ENCODE peak calls at places on chromosome 3, in six cellular contexts. F, V, X, R, D and W are unnamed samples. For H3K9me3, the result is how much of the 10 kb centered on the place peaks cover.

GRCh38 chr3:142796823-142797222 is 73.0 kb downstream of the TRPC1 start:
- DNase-seq in V (no peak), F (no peak), R (no peak), X (no peak), D (no peak), W (no peak)

GRCh38 chr3:52121813-52122212 is 32.4 kb downstream of the POC1A start:
- DNase-seq in D (no peak), F (no peak), R (no peak), V (no peak), X (no peak), W (no peak)

GRCh38 chr3:14452676-14453367 is 50.4 kb downstream of the SLC6A6 start:
- DNase-seq in D (peak), X (peak), F (peak), V (peak), R (peak), W (no peak)

GRCh38 chr3:194298331-194299227 is 52.5 kb downstream of the CPN2 start:
- DNase-seq in R (no peak), D (no peak), F (no peak), X (no peak), V (no peak), W (no peak)

GRCh38 chr3:32569540-32570425 is 875 bp downstream of the DYNC1LI1 start:
- DNase-seq in D (no peak), V (peak), F (peak), X (peak), R (peak), W (peak)

GRCh38 chr3:45907769-45908705 is 21.7 kb downstream of the CCR9 start:
- DNase-seq in D (peak), V (no peak), R (no peak), F (no peak), X (no peak), W (peak)

GRCh38 chr3:111738238-111738637 is 120.8 kb upstream of the PHLDB2 start:
- DNase-seq in D (no peak), X (no peak), F (no peak), R (no peak), V (no peak), W (no peak)

GRCh38 chr3:107283948-107284347 is 93.3 kb upstream of the CCDC54 start:
- DNase-seq in F (no peak), X (no peak), R (no peak), D (no peak), V (no peak), W (no peak)

GRCh38 chr3:128464702-128465101 is 2.0 kb downstream of the DNAJB8 start:
- DNase-seq in D (no peak), X (no peak), F (no peak), R (no peak), V (no peak), W (no peak)

GRCh38 chr3:22296641-22297040 is 545.6 kb upstream of the ZNF385D start:
- DNase-seq in V (no peak), F (no peak), X (no peak), D (no peak), R (no peak), W (no peak)

GRCh38 chr3:73623996-73624362 is 762 bp downstream of the PDZRN3 start:
- DNase-seq in V (peak), D (no peak), X (peak), R (peak), F (no peak), W (no peak)
- H3K27ac ChIP-seq in V (peak), D (no peak), X (peak), R (no peak), F (peak), W (no peak)

DNA sequence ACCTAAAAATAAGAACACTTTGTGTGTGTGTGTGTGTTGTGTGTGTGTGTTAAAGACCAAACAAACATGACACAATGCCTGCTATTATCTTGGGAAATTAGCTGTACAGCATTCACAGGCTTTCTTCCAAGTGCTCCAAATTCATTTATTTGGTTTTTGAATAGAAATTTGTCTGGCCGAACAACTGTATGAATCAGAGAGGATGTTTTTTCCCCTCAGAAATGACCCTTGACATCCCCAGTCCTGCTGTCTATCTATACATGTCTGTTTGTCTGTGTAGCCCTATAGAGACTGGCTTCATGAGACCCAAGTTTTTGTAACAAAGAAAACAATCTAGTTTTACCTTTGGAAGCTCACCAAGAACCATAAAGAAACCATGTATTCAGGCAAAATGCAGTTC is 549.8 kb downstream of the NSUN3 start:
- DNase-seq in X (no peak), R (no peak), V (no peak), F (no peak), D (no peak), W (no peak)
- TF ChIP-seq CTCF in X (no peak), R (no peak), V (no peak), F (no peak), D (no peak), W (no peak)

DNA sequence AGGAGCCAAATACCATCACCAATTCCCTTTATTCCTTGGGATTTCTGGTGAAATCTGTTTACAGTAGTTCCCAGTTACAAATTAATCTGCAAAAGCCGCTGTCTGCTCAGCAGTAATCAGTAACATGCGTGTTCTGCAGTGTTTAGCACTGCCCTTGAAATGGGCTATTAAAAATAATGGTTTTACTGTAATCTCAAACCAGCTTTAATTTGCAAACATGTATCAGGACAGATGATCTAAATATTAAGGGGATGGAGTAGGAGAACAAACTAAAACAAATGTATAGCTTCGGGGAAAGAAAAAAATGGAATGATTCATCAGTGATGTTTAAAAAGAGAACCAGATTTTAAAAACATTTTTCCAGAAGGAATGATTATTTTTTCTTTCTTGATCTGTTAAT is 513.2 kb downstream of the MECOM start:
- DNase-seq in V (no peak), D (no peak), X (no peak), R (no peak), F (no peak), W (no peak)
- H3K9me3 ChIP-seq in V (under half), D (under half), X (under half), R (under half), F (under half), W (under half)

GRCh38 chr3:149378420-149379388 is 1.3 kb upstream of the TM4SF1 start:
- DNase-seq in F (no peak), V (no peak), R (no peak), D (no peak), X (no peak), W (no peak)

GRCh38 chr3:149382518-149382917 is 5.1 kb upstream of the TM4SF1 start:
- DNase-seq in D (no peak), V (no peak), F (no peak), R (no peak), X (no peak), W (no peak)

GRCh38 chr3:149382091-149382467 is 4.6 kb upstream of the TM4SF1 start:
- DNase-seq in D (peak), X (no peak), F (no peak), V (no peak), R (no peak), W (no peak)

GRCh38 chr3:149383703-149384102 is 6.3 kb upstream of the TM4SF1 start:
- DNase-seq in V (no peak), F (no peak), D (no peak), R (no peak), X (no peak), W (no peak)

GRCh38 chr3:149381173-149382090 is 4.0 kb upstream of the TM4SF1 start:
- DNase-seq in F (no peak), V (no peak), X (no peak), D (no peak), R (no peak), W (no peak)
- H3K27ac ChIP-seq in F (peak), V (peak), X (no peak), D (peak), R (no peak), W (no peak)

DNA sequence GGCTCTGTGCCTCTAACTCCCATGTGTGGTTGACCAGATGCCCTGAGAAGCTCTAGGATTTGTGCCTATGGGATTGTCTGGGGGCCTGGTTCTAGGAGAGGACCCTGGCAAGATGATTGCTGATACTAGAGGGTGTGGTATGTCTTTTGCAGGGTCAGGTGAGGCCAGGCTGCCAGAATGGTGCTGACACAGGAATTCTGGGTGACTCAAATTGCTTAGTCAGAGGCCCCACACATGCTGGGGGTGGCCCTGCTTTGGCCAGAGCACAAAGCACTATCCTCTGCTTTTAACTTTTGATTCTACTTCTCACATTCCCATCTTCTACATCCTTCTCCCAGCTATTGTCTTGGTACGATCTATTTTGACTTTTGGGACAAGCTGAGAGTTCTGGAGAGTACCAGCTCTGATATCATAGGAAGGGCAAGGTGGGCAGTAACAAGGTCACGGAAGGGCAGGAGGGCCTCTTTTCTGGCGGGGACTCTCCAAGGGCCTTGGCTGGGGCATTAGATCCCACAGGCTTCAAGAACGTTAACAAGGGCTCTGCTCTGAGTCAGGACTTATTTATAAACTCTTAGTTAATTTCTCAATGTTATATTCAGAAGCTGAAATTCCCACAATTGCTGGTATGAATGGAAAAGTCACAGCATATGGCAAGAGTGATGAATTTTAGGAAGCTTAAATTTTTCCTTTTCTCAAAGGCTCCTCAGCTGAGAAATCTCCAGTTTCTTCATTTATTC is 320.0 kb upstream of the TBC1D5 start:
- DNase-seq in X (no peak), V (no peak), F (no peak), R (no peak), D (no peak), W (no peak)
- TF ChIP-seq CTCF in X (no peak), V (no peak), F (no peak), R (no peak), D (no peak), W (no peak)

GRCh38 chr3:104575631-104576030 is 791.1 kb upstream of the ALCAM start:
- DNase-seq in V (no peak), D (no peak), F (no peak), R (no peak), X (no peak), W (no peak)
- H3K9me3 ChIP-seq in V (half or more), D (under half), F (under half), R (under half), X (under half), W (under half)

DNA sequence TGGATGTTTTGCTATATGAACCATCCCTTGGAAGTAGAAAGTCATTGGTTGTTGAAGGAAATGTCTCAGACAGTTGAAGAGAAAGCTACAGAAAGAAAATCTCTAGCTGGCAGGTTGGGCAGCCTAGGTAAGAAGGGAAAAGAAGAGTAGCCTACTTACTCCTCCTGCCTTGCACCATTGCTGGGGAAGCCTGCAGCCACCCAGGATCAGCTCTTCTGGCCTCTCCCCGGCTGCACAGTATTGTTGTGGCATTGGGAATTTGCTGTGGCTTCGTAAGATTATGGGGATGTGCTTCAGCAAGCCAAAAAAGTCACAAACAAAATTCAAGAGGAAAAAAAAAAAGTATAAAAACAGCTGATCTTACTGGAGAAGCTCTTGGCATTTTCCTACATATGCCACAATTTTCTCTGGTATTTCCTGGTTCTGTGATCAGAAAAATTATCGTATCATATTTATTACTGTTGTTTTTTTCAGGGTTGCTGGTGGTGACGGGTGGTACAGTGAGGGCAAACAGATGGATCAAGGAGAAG is 154.2 kb downstream of the TIGIT start:
- DNase-seq in F (no peak), V (no peak), D (no peak), R (no peak), X (no peak), W (no peak)
- H3K27ac ChIP-seq in F (peak), V (peak), D (no peak), R (peak), X (no peak), W (no peak)

GRCh38 chr3:169744332-169745054 is 20.4 kb downstream of the TERC start:
- DNase-seq in X (no peak), V (no peak), R (peak), D (no peak), F (no peak), W (no peak)
- TF ChIP-seq CTCF in X (no peak), V (peak), R (peak), D (peak), F (peak), W (peak)